ENCODE peak calls at places on chromosomes 13 and 19, in four cellular contexts. One of them, this sample, is unnamed.

GRCh38 chr19:44549507-44549906 is 20.0 kb upstream of the CEACAM20 start:
- DNase-seq in posterior cingulate gyrus: no peak
- DNase-seq in CD8-positive, alpha-beta T cell: no peak
- DNase-seq in AG04449: no peak
- DNase-seq in this sample: no peak

GRCh38 chr13:66159526-66159925 is 1070.6 kb downstream of the PCDH9 start:
- DNase-seq in AG04449: no peak
- DNase-seq in CD8-positive, alpha-beta T cell: no peak
- DNase-seq in posterior cingulate gyrus: no peak
- DNase-seq in this sample: no peak

GRCh38 chr13:30792257-30793000 is 57.1 kb downstream of the ALOX5AP start:
- DNase-seq in posterior cingulate gyrus: peak
- DNase-seq in CD8-positive, alpha-beta T cell: no peak
- DNase-seq in AG04449: peak
- DNase-seq in this sample: no peak

GRCh38 chr19:4051175-4052101 is 15.3 kb downstream of the ZBTB7A start:
- DNase-seq in CD8-positive, alpha-beta T cell: no peak
- DNase-seq in AG04449: no peak
- DNase-seq in posterior cingulate gyrus: no peak
- DNase-seq in this sample: no peak

GRCh38 chr19:42634409-42635232 is 39.9 kb upstream of the CEACAM8 start:
- DNase-seq in AG04449: no peak
- DNase-seq in CD8-positive, alpha-beta T cell: no peak
- DNase-seq in posterior cingulate gyrus: peak
- DNase-seq in this sample: peak

GRCh38 chr19:48806818-48807589 is 3.8 kb downstream of the BCAT2 start:
- DNase-seq in posterior cingulate gyrus: no peak
- DNase-seq in AG04449: no peak
- DNase-seq in CD8-positive, alpha-beta T cell: no peak
- DNase-seq in this sample: no peak

GRCh38 chr19:48499352-48500090 is 12.1 kb downstream of the LMTK3 start:
- DNase-seq in posterior cingulate gyrus: no peak
- DNase-seq in CD8-positive, alpha-beta T cell: no peak
- DNase-seq in AG04449: no peak
- DNase-seq in this sample: no peak

GRCh38 chr19:5194641-5195040 is 146.0 kb downstream of the PTPRS start:
- DNase-seq in posterior cingulate gyrus: no peak
- DNase-seq in CD8-positive, alpha-beta T cell: no peak
- DNase-seq in AG04449: no peak
- DNase-seq in this sample: no peak

GRCh38 chr19:38213911-38214625 is 10.0 kb downstream of the DPF1 start:
- DNase-seq in posterior cingulate gyrus: no peak
- DNase-seq in CD8-positive, alpha-beta T cell: peak
- DNase-seq in AG04449: no peak
- DNase-seq in this sample: peak

This sample was measured in substantia nigra.